ENCODE peak calls at places on chromosomes 3 and 15, in eight cellular contexts. A, W, C, F, J, Y, S and X are unnamed samples.

GRCh38 chr3:14486460-14486859 is 53.7 kb downstream of the GRIP2 start:
- DNase-seq in A (no peak), W (no peak), C (no peak), F (no peak), J (no peak), Y (no peak), S (no peak), X (no peak)

GRCh38 chr15:65887565-65887964 is 18.3 kb downstream of the RAB11A start:
- DNase-seq in A (no peak), W (no peak), C (no peak), F (no peak), J (no peak), Y (no peak), S (no peak), X (no peak)

GRCh38 chr15:43370975-43371974 is at the start of the genes TUBGCP4 and ZSCAN29:
- DNase-seq in A (peak; percentile 88), W (peak; percentile 67), C (peak; percentile 94), F (peak; percentile 99), J (peak; percentile 55), Y (no peak), S (peak; percentile 89), X (no peak)

GRCh38 chr3:38115645-38116427 is 21.1 kb downstream of the ACAA1 start:
- DNase-seq in A (no peak), W (no peak), C (no peak), F (no peak), J (no peak), Y (no peak), S (no peak), X (no peak)

GRCh38 chr3:69838217-69838616 is 99.0 kb downstream of the MITF start:
- DNase-seq in A (no peak), W (no peak), C (no peak), F (peak; percentile 76), J (no peak), Y (peak; percentile 80), S (peak; percentile 16), X (peak; percentile 23)

GRCh38 chr15:80455668-80456442 is 51.7 kb downstream of the ARNT2 start:
- DNase-seq in A (peak; percentile 73), W (no peak), C (peak; percentile 63), F (peak; percentile 88), J (peak; percentile 46), Y (peak; percentile 84), S (peak; percentile 76), X (peak; percentile 79)

GRCh38 chr3:56987238-56987932 is 73.1 kb upstream of the SPATA12 start:
- DNase-seq in A (peak; percentile 18), W (peak; percentile 20), C (peak; percentile 34), F (no peak), J (no peak), Y (no peak), S (no peak), X (no peak)

GRCh38 chr3:47283596-47284364 is 1.0 kb downstream of the KLHL18 start:
- DNase-seq in A (peak; percentile 60), W (no peak), C (peak; percentile 41), F (peak; percentile 41), J (no peak), Y (no peak), S (peak; percentile 42), X (peak; percentile 18)

GRCh38 chr15:25641762-25642161 is 202.9 kb upstream of the UBE3A start:
- DNase-seq in A (no peak), W (no peak), C (peak; percentile 54), F (no peak), J (no peak), Y (no peak), S (no peak), X (no peak)

GRCh38 chr15:71463156-71463555 is 347.2 kb upstream of the NR2E3 start:
- DNase-seq in A (no peak), W (no peak), C (no peak), F (peak; percentile 14), J (no peak), Y (no peak), S (no peak), X (no peak)

GRCh38 chr3:158350971-158351370 is 220.0 kb upstream of the MLF1 start:
- DNase-seq in A (no peak), W (no peak), C (no peak), F (no peak), J (no peak), Y (no peak), S (no peak), X (no peak)

GRCh38 chr15:74245342-74245931 is 9.3 kb downstream of the CCDC33 start:
- DNase-seq in A (no peak), W (peak; percentile 35), C (peak; percentile 87), F (peak; percentile 47), J (peak; percentile 28), Y (no peak), S (no peak), X (no peak)

GRCh38 chr3:158765518-158766205 is 33.4 kb upstream of the RARRES1 start:
- DNase-seq in A (no peak), W (no peak), C (no peak), F (no peak), J (no peak), Y (no peak), S (no peak), X (no peak)

GRCh38 chr15:35506272-35506870 is 39.6 kb downstream of the DPH6 start:
- DNase-seq in A (no peak), W (no peak), C (peak; percentile 39), F (no peak), J (no peak), Y (no peak), S (no peak), X (no peak)

GRCh38 chr3:110293660-110294059 is 778.0 kb upstream of the NECTIN3 start:
- DNase-seq in A (no peak), W (no peak), C (no peak), F (no peak), J (no peak), Y (no peak), S (peak; percentile 43), X (no peak)

GRCh38 chr3:130470132-130470531 is 46.8 kb upstream of the COL6A6 start:
- DNase-seq in A (no peak), W (no peak), C (no peak), F (no peak), J (no peak), Y (no peak), S (no peak), X (no peak)

GRCh38 chr3:117928836-117929235 is 1105.8 kb downstream of the IGSF11 start:
- DNase-seq in A (no peak), W (no peak), C (no peak), F (no peak), J (no peak), Y (no peak), S (no peak), X (no peak)

GRCh38 chr3:73559730-73560129 is 65.0 kb downstream of the PDZRN3 start:
- DNase-seq in A (no peak), W (no peak), C (no peak), F (no peak), J (no peak), Y (no peak), S (no peak), X (no peak)

GRCh38 chr15:40439461-40440299 is 1.1 kb upstream of the BAHD1 start:
- DNase-seq in A (peak; percentile 72), W (peak; percentile 63), C (peak; percentile 62), F (peak; percentile 73), J (no peak), Y (no peak), S (peak; percentile 48), X (no peak)

GRCh38 chr3:110414851-110415250 is 656.8 kb upstream of the NECTIN3 start:
- DNase-seq in A (no peak), W (no peak), C (no peak), F (peak; percentile 21), J (no peak), Y (peak; percentile 72), S (no peak), X (no peak)

GRCh38 chr3:22029480-22029879 is 278.5 kb upstream of the ZNF385D start:
- DNase-seq in A (no peak), W (no peak), C (no peak), F (no peak), J (no peak), Y (no peak), S (no peak), X (no peak)

GRCh38 chr3:185878920-185879319 is 54.1 kb upstream of the IGF2BP2 start:
- DNase-seq in A (no peak), W (no peak), C (no peak), F (no peak), J (no peak), Y (no peak), S (no peak), X (no peak)

GRCh38 chr3:106341090-106341489 is 472.3 kb upstream of the CBLB start:
- DNase-seq in A (no peak), W (no peak), C (peak; percentile 58), F (peak; percentile 16), J (no peak), Y (no peak), S (no peak), X (no peak)

GRCh38 chr15:84880007-84880406 is 4.5 kb upstream of the SLC28A1 start:
- DNase-seq in A (no peak), W (no peak), C (no peak), F (no peak), J (no peak), Y (no peak), S (no peak), X (no peak)

GRCh38 chr3:51796859-51797258 is 17.8 kb upstream of the IQCF6 start:
- DNase-seq in A (peak; percentile 37), W (no peak), C (no peak), F (no peak), J (no peak), Y (no peak), S (no peak), X (no peak)

GRCh38 chr3:68919000-68919399 is 13.3 kb downstream of the TAFA4 start:
- DNase-seq in A (peak; percentile 23), W (no peak), C (no peak), F (peak; percentile 9), J (no peak), Y (no peak), S (peak; percentile 19), X (no peak)

GRCh38 chr3:24142127-24142526 is 197.0 kb downstream of the NR1D2 start:
- DNase-seq in A (no peak), W (no peak), C (no peak), F (no peak), J (no peak), Y (no peak), S (no peak), X (no peak)